ENCODE peak calls at places on chromosome 5, in five cellular contexts. One of them, this sample, is unnamed.
A peak's percentile ranks its signal among the peaks of the same experiment; 100 is the strongest.

GRCh38 chr5:125890387-125890955 is 532.7 kb upstream of the GRAMD2B start:
- DNase-seq in heart left ventricle: no peak
- DNase-seq in astrocyte of the cerebellum: no peak
- DNase-seq in spleen: no peak
- DNase-seq in Peyer's patch: no peak
- DNase-seq in this sample: no peak

GRCh38 chr5:102762095-102762534 is 7.0 kb downstream of the PAM start:
- DNase-seq in astrocyte of the cerebellum: no peak
- DNase-seq in spleen: no peak
- DNase-seq in Peyer's patch: no peak
- DNase-seq in heart left ventricle: no peak
- DNase-seq in this sample: no peak

GRCh38 chr5:144142030-144142825 is 28.2 kb downstream of the YIPF5 start:
- DNase-seq in spleen: no peak
- DNase-seq in Peyer's patch: no peak
- DNase-seq in astrocyte of the cerebellum: peak; percentile 23
- DNase-seq in heart left ventricle: no peak
- DNase-seq in this sample: no peak

GRCh38 chr5:154284433-154284832 is 93.9 kb downstream of the GALNT10 start:
- DNase-seq in heart left ventricle: no peak
- DNase-seq in astrocyte of the cerebellum: no peak
- DNase-seq in spleen: no peak
- DNase-seq in Peyer's patch: no peak
- DNase-seq in this sample: no peak

GRCh38 chr5:81575924-81576323 is 175.0 kb downstream of the SSBP2 start:
- DNase-seq in Peyer's patch: no peak
- DNase-seq in heart left ventricle: no peak
- DNase-seq in spleen: no peak
- DNase-seq in astrocyte of the cerebellum: no peak
- DNase-seq in this sample: no peak

GRCh38 chr5:68432682-68433081 is 217.1 kb downstream of the PIK3R1 start:
- DNase-seq in astrocyte of the cerebellum: no peak
- DNase-seq in spleen: no peak
- DNase-seq in Peyer's patch: no peak
- DNase-seq in heart left ventricle: no peak
- DNase-seq in this sample: no peak

GRCh38 chr5:178207183-178207916 is 3.0 kb downstream of the HNRNPAB start:
- DNase-seq in heart left ventricle: no peak
- DNase-seq in astrocyte of the cerebellum: peak; percentile 72
- DNase-seq in spleen: peak; percentile 65
- DNase-seq in Peyer's patch: peak; percentile 60
- DNase-seq in this sample: no peak

GRCh38 chr5:72283358-72283757 is 36.7 kb downstream of the MRPS27 start:
- DNase-seq in heart left ventricle: no peak
- DNase-seq in astrocyte of the cerebellum: no peak
- DNase-seq in Peyer's patch: no peak
- DNase-seq in spleen: no peak
- DNase-seq in this sample: no peak

GRCh38 chr5:81965510-81965909 is 6.3 kb upstream of the ATG10 start:
- DNase-seq in spleen: no peak
- DNase-seq in Peyer's patch: no peak
- DNase-seq in heart left ventricle: no peak
- DNase-seq in astrocyte of the cerebellum: no peak
- DNase-seq in this sample: no peak

GRCh38 chr5:71905804-71906711 is 187.0 kb downstream of the CARTPT start:
- DNase-seq in spleen: no peak
- DNase-seq in Peyer's patch: no peak
- DNase-seq in heart left ventricle: no peak
- DNase-seq in astrocyte of the cerebellum: no peak
- DNase-seq in this sample: no peak

GRCh38 chr5:71865202-71865601 is 146.1 kb downstream of the CARTPT start:
- DNase-seq in astrocyte of the cerebellum: peak; percentile 58
- DNase-seq in heart left ventricle: no peak
- DNase-seq in Peyer's patch: no peak
- DNase-seq in spleen: no peak
- DNase-seq in this sample: no peak

GRCh38 chr5:154607746-154608145 is 129.7 kb upstream of the HAND1 start:
- DNase-seq in astrocyte of the cerebellum: no peak
- DNase-seq in heart left ventricle: no peak
- DNase-seq in spleen: no peak
- DNase-seq in Peyer's patch: no peak
- DNase-seq in this sample: no peak

GRCh38 chr5:122967625-122968024 is 68.9 kb downstream of the PPIC start:
- DNase-seq in Peyer's patch: no peak
- DNase-seq in spleen: no peak
- DNase-seq in heart left ventricle: no peak
- DNase-seq in astrocyte of the cerebellum: no peak
- DNase-seq in this sample: no peak

GRCh38 chr5:34691326-34691725 is 35.2 kb downstream of the RAI14 start:
- DNase-seq in spleen: no peak
- DNase-seq in heart left ventricle: no peak
- DNase-seq in astrocyte of the cerebellum: peak; percentile 31
- DNase-seq in Peyer's patch: no peak
- DNase-seq in this sample: no peak

GRCh38 chr5:51652980-51653379 is 269.7 kb downstream of the ISL1 start:
- DNase-seq in Peyer's patch: no peak
- DNase-seq in spleen: no peak
- DNase-seq in heart left ventricle: no peak
- DNase-seq in astrocyte of the cerebellum: no peak
- DNase-seq in this sample: no peak

GRCh38 chr5:44779167-44779566 is 29.6 kb upstream of the MRPS30 start:
- DNase-seq in heart left ventricle: no peak
- DNase-seq in spleen: no peak
- DNase-seq in astrocyte of the cerebellum: no peak
- DNase-seq in Peyer's patch: no peak
- DNase-seq in this sample: no peak

GRCh38 chr5:51881901-51882300 is 498.7 kb downstream of the ISL1 start:
- DNase-seq in heart left ventricle: no peak
- DNase-seq in Peyer's patch: no peak
- DNase-seq in spleen: no peak
- DNase-seq in astrocyte of the cerebellum: no peak
- DNase-seq in this sample: no peak

GRCh38 chr5:29822499-29822898 is 1371.0 kb upstream of the CDH6 start:
- DNase-seq in Peyer's patch: no peak
- DNase-seq in astrocyte of the cerebellum: no peak
- DNase-seq in heart left ventricle: no peak
- DNase-seq in spleen: no peak
- DNase-seq in this sample: no peak

GRCh38 chr5:133669472-133669871 is 57.1 kb upstream of the FSTL4 start:
- DNase-seq in Peyer's patch: no peak
- DNase-seq in heart left ventricle: no peak
- DNase-seq in astrocyte of the cerebellum: no peak
- DNase-seq in spleen: no peak
- DNase-seq in this sample: no peak

GRCh38 chr5:113128082-113128481 is 151.5 kb downstream of the DCP2 start:
- DNase-seq in spleen: no peak
- DNase-seq in astrocyte of the cerebellum: no peak
- DNase-seq in Peyer's patch: no peak
- DNase-seq in heart left ventricle: no peak
- DNase-seq in this sample: no peak

GRCh38 chr5:36537729-36538128 is 68.7 kb upstream of the SLC1A3 start:
- DNase-seq in heart left ventricle: no peak
- DNase-seq in astrocyte of the cerebellum: no peak
- DNase-seq in spleen: no peak
- DNase-seq in Peyer's patch: no peak
- DNase-seq in this sample: no peak

GRCh38 chr5:142839711-142840441 is 69.7 kb downstream of the ARHGAP26 start:
- DNase-seq in spleen: no peak
- DNase-seq in Peyer's patch: no peak
- DNase-seq in astrocyte of the cerebellum: no peak
- DNase-seq in heart left ventricle: no peak
- DNase-seq in this sample: no peak

GRCh38 chr5:41877408-41877807 is 7.2 kb upstream of the OXCT1 start:
- DNase-seq in heart left ventricle: no peak
- DNase-seq in spleen: no peak
- DNase-seq in astrocyte of the cerebellum: no peak
- DNase-seq in Peyer's patch: no peak
- DNase-seq in this sample: no peak

DNA sequence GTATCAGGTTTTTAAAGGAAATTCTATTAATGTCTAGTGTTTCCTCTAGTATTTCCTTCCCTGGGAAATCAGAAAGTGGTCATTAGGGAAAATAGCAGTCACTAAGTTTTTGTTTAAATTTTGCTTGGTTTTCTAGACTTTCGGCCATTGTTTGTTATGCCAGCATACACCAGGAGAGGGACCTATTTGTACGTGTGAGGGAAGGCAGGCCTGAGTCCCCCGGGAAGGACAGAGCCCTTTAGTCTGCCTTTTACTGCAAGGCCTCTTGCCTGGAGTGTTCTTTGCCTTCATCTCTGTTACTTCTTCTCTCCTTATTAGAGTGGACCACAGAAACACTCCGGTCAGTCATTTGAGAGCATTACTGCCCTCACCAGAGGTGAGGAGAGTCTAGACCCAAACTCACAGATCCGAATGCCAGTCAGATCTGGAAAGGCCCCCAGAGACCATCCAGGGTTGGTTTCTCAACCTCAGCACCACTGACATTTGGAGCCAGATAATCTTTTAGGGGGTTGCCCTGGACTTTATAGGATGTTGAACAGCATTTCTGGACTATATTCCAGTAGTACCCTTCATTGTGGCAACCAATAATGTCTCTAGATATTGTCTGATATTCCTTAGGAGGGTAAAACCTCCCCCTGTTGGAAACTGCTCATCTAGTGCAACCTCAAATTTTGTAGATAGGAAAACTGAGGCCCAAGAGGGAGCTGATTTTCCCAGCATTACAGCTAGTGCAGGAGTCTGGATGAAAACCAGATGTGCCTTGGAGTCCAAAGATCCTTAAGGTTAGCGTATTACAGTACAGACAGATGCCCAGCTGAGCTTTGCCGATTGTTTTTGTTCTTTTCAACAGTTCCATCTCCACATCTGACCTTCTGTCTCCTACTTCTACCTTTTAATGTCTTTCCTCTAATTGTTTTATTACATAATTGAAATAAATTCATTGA is 93.0 kb upstream of the NIPAL4 start:
- DNase-seq in spleen: no peak
- DNase-seq in heart left ventricle: no peak
- DNase-seq in Peyer's patch: no peak
- DNase-seq in astrocyte of the cerebellum: peak; percentile 66
- DNase-seq in this sample: no peak
- TF ChIP-seq CTCF in spleen: no peak
- TF ChIP-seq CTCF in heart left ventricle: peak; percentile 32
- TF ChIP-seq CTCF in Peyer's patch: peak; percentile 16
- TF ChIP-seq CTCF in astrocyte of the cerebellum: peak; percentile 75
- TF ChIP-seq CTCF in this sample: peak; percentile 92

DNA sequence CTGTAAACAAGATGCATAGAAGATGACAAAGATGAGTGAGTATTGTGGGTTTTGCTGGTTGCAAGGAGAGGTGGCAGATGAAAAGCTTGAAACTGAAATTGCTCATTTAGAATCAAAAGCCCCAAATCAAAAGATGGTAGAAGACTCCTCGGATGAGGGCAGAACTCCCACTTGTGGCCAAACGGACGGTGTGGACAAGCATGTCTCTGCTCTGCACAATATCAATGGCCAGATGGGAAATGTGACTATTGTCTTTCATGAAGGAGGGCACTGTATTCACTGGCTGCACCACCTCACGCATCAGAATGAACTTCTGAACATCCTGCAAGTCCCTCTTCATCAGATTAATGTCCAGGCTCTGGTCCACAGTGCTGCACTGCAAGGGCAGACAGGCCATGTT is 541.7 kb downstream of the MTRR start:
- DNase-seq in spleen: no peak
- DNase-seq in heart left ventricle: no peak
- DNase-seq in astrocyte of the cerebellum: no peak
- DNase-seq in Peyer's patch: no peak
- DNase-seq in this sample: no peak
- TF ChIP-seq CTCF in spleen: no peak
- TF ChIP-seq CTCF in heart left ventricle: no peak
- TF ChIP-seq CTCF in astrocyte of the cerebellum: no peak
- TF ChIP-seq CTCF in Peyer's patch: no peak
- TF ChIP-seq CTCF in this sample: no peak

GRCh38 chr5:141343242-141343952 is at the start of gene PCDHGA3:
- DNase-seq in spleen: no peak
- DNase-seq in heart left ventricle: no peak
- DNase-seq in Peyer's patch: no peak
- DNase-seq in astrocyte of the cerebellum: peak; percentile 26
- DNase-seq in this sample: no peak
- TF ChIP-seq CTCF in spleen: no peak
- TF ChIP-seq CTCF in heart left ventricle: peak; percentile 61
- TF ChIP-seq CTCF in Peyer's patch: no peak
- TF ChIP-seq CTCF in astrocyte of the cerebellum: peak; percentile 34
- TF ChIP-seq CTCF in this sample: no peak

GRCh38 chr5:149151717-149152116 is 10.4 kb downstream of the ABLIM3 start:
- DNase-seq in heart left ventricle: no peak
- DNase-seq in astrocyte of the cerebellum: no peak
- DNase-seq in Peyer's patch: no peak
- DNase-seq in spleen: no peak
- DNase-seq in this sample: no peak
- TF ChIP-seq CTCF in heart left ventricle: peak; percentile 19
- TF ChIP-seq CTCF in astrocyte of the cerebellum: peak; percentile 23
- TF ChIP-seq CTCF in Peyer's patch: no peak
- TF ChIP-seq CTCF in spleen: no peak
- TF ChIP-seq CTCF in this sample: peak; percentile 51

DNA sequence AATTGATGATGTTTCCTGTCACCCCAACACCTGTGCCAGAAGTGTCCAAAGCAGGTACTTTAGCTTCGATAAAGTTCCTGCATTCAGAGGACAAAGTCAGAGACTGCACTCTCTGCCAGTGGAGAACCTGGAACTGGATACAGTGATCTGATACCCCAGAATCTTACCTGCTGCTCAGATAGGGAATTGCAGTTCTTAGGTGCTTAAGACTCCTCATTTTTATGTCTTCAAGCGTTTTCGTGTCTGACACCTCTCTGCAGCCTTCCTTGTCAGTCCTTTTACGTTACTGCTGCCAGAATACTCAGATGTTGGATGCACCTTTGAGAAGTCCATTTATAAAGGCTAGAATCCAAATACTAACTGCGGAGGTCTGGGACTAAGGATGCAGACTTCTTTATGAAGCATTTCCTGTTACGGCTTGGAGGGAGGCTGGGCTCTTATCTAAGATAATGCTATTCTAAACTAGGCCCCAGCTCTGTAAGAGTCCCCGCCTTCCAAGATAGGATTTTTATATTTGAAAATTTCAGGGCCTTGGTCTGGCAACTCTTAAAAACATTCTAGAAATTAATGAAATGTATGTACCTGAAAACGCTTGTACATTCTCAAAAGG is 1.9 kb downstream of the ISOC1 start:
- DNase-seq in heart left ventricle: no peak
- DNase-seq in spleen: no peak
- DNase-seq in Peyer's patch: no peak
- DNase-seq in astrocyte of the cerebellum: no peak
- DNase-seq in this sample: no peak
- TF ChIP-seq CTCF in heart left ventricle: no peak
- TF ChIP-seq CTCF in spleen: no peak
- TF ChIP-seq CTCF in Peyer's patch: no peak
- TF ChIP-seq CTCF in astrocyte of the cerebellum: no peak
- TF ChIP-seq CTCF in this sample: no peak

GRCh38 chr5:139689631-139690384 is 41.7 kb downstream of the CXXC5 start:
- DNase-seq in astrocyte of the cerebellum: no peak
- DNase-seq in Peyer's patch: no peak
- DNase-seq in heart left ventricle: no peak
- DNase-seq in spleen: peak; percentile 86
- DNase-seq in this sample: no peak
- TF ChIP-seq CTCF in astrocyte of the cerebellum: peak; percentile 64
- TF ChIP-seq CTCF in Peyer's patch: no peak
- TF ChIP-seq CTCF in heart left ventricle: peak; percentile 56
- TF ChIP-seq CTCF in spleen: peak; percentile 51
- TF ChIP-seq CTCF in this sample: peak; percentile 80

This sample was measured in chondrocyte.